ENCODE peak calls at places on chromosome 16, in six cellular contexts. One of them, this sample, is unnamed.

GRCh38 chr16:69581297-69581696 is 15.5 kb downstream of the NFAT5 start:
- DNase-seq in IMR-90: no peak
- DNase-seq in neuronal stem cell: no peak
- DNase-seq in H9: no peak
- DNase-seq in mesendoderm: no peak
- DNase-seq in H1: no peak
- DNase-seq in this sample: no peak

GRCh38 chr16:48596326-48596725 is 13.7 kb downstream of the N4BP1 start:
- DNase-seq in IMR-90: no peak
- DNase-seq in neuronal stem cell: no peak
- DNase-seq in H9: no peak
- DNase-seq in mesendoderm: no peak
- DNase-seq in H1: no peak
- DNase-seq in this sample: no peak

GRCh38 chr16:24635900-24636610 is 93.4 kb upstream of the TNRC6A start:
- DNase-seq in IMR-90: peak
- DNase-seq in neuronal stem cell: no peak
- DNase-seq in H9: no peak
- DNase-seq in mesendoderm: no peak
- DNase-seq in H1: no peak
- DNase-seq in this sample: peak

GRCh38 chr16:85372627-85373372 is 240.3 kb upstream of the GSE1 start:
- DNase-seq in IMR-90: peak
- DNase-seq in neuronal stem cell: no peak
- DNase-seq in H9: no peak
- DNase-seq in mesendoderm: peak
- DNase-seq in H1: no peak
- DNase-seq in this sample: peak

GRCh38 chr16:49995720-49996119 is 29.3 kb upstream of the CNEP1R1 start:
- DNase-seq in IMR-90: no peak
- DNase-seq in neuronal stem cell: no peak
- DNase-seq in H9: no peak
- DNase-seq in mesendoderm: no peak
- DNase-seq in H1: no peak
- DNase-seq in this sample: no peak

GRCh38 chr16:86314402-86315025 is 195.8 kb upstream of the FOXF1 start:
- DNase-seq in IMR-90: no peak
- DNase-seq in neuronal stem cell: no peak
- DNase-seq in H9: no peak
- DNase-seq in mesendoderm: no peak
- DNase-seq in H1: no peak
- DNase-seq in this sample: peak

GRCh38 chr16:80387308-80387921 is 153.4 kb upstream of the DYNLRB2 start:
- DNase-seq in IMR-90: no peak
- DNase-seq in neuronal stem cell: no peak
- DNase-seq in H9: no peak
- DNase-seq in mesendoderm: no peak
- DNase-seq in H1: no peak
- DNase-seq in this sample: no peak

GRCh38 chr16:637081-638018 is 1.2 kb upstream of the METTL26 start:
- DNase-seq in IMR-90: peak
- DNase-seq in neuronal stem cell: no peak
- DNase-seq in H9: peak
- DNase-seq in mesendoderm: peak
- DNase-seq in H1: no peak
- DNase-seq in this sample: peak

GRCh38 chr16:68668266-68668665 is 23.2 kb downstream of the CDH3 start:
- DNase-seq in IMR-90: peak
- DNase-seq in neuronal stem cell: no peak
- DNase-seq in H9: no peak
- DNase-seq in mesendoderm: no peak
- DNase-seq in H1: no peak
- DNase-seq in this sample: no peak

GRCh38 chr16:24748242-24748641 is 18.8 kb downstream of the TNRC6A start:
- DNase-seq in IMR-90: peak
- DNase-seq in neuronal stem cell: no peak
- DNase-seq in H9: no peak
- DNase-seq in mesendoderm: no peak
- DNase-seq in H1: no peak
- DNase-seq in this sample: peak

GRCh38 chr16:56974549-56975300 is 13.0 kb downstream of the CETP start:
- DNase-seq in IMR-90: no peak
- DNase-seq in neuronal stem cell: no peak
- DNase-seq in H9: no peak
- DNase-seq in mesendoderm: no peak
- DNase-seq in H1: no peak
- DNase-seq in this sample: no peak

GRCh38 chr16:2775765-2776499 is 1.1 kb downstream of the ELOB start:
- DNase-seq in IMR-90: no peak
- DNase-seq in neuronal stem cell: no peak
- DNase-seq in H9: no peak
- DNase-seq in mesendoderm: no peak
- DNase-seq in H1: no peak
- DNase-seq in this sample: no peak

GRCh38 chr16:12612598-12613101 is 191.0 kb downstream of the CPPED1 start:
- DNase-seq in IMR-90: no peak
- DNase-seq in neuronal stem cell: no peak
- DNase-seq in H9: no peak
- DNase-seq in mesendoderm: peak
- DNase-seq in H1: no peak
- DNase-seq in this sample: no peak

GRCh38 chr16:14505846-14506245 is 124.2 kb downstream of the PARN start:
- DNase-seq in IMR-90: peak
- DNase-seq in neuronal stem cell: no peak
- DNase-seq in H9: no peak
- DNase-seq in mesendoderm: no peak
- DNase-seq in H1: no peak
- DNase-seq in this sample: peak

GRCh38 chr16:31455601-31456314 is 3.5 kb upstream of the ARMC5 start:
- DNase-seq in IMR-90: no peak
- DNase-seq in neuronal stem cell: no peak
- DNase-seq in H9: peak
- DNase-seq in mesendoderm: peak
- DNase-seq in H1: no peak
- DNase-seq in this sample: no peak

GRCh38 chr16:6207124-6207523 is 1109.5 kb upstream of the EEF2KMT start:
- DNase-seq in IMR-90: no peak
- DNase-seq in neuronal stem cell: no peak
- DNase-seq in H9: no peak
- DNase-seq in mesendoderm: peak
- DNase-seq in H1: no peak
- DNase-seq in this sample: no peak
- H3K4ac ChIP-seq in IMR-90: no peak
- H3K4ac ChIP-seq in neuronal stem cell: no peak
- H3K4ac ChIP-seq in H9: no peak
- H3K4ac ChIP-seq in mesendoderm: no peak
- H3K4ac ChIP-seq in H1: no peak
- H3K4ac ChIP-seq in this sample: no peak

GRCh38 chr16:53534206-53534605 is 31.2 kb upstream of the AKTIP start:
- DNase-seq in IMR-90: no peak
- DNase-seq in neuronal stem cell: no peak
- DNase-seq in H9: no peak
- DNase-seq in mesendoderm: peak
- DNase-seq in H1: no peak
- DNase-seq in this sample: no peak

GRCh38 chr16:53529529-53529928 is 26.5 kb upstream of the AKTIP start:
- DNase-seq in IMR-90: no peak
- DNase-seq in neuronal stem cell: no peak
- DNase-seq in H9: no peak
- DNase-seq in mesendoderm: no peak
- DNase-seq in H1: no peak
- DNase-seq in this sample: no peak

GRCh38 chr16:53528797-53529196 is 25.8 kb upstream of the AKTIP start:
- DNase-seq in IMR-90: no peak
- DNase-seq in neuronal stem cell: no peak
- DNase-seq in H9: no peak
- DNase-seq in mesendoderm: no peak
- DNase-seq in H1: no peak
- DNase-seq in this sample: no peak

GRCh38 chr16:53530741-53531140 is 27.7 kb upstream of the AKTIP start:
- DNase-seq in IMR-90: no peak
- DNase-seq in neuronal stem cell: no peak
- DNase-seq in H9: no peak
- DNase-seq in mesendoderm: no peak
- DNase-seq in H1: no peak
- DNase-seq in this sample: no peak

DNA sequence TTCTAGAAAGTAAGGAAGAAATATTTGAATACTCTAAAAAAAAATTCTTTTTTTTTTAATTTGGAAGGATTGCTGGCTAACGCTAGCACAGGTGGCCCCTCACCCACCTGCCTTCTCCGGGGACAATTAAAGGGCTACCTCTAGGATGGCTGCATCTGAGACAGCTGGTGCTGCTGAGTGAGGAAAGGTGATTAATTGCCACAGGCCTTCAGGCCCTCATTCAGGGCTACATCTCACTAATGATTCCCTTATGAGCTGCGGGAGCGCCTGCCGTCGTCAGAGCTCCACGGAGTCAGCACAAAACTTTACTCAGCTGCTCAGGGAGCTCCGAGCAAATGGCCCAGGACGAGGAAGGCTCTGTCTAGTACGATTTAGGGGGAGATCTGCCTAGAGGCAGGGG is 27.0 kb upstream of the AKTIP start:
- DNase-seq in IMR-90: no peak
- DNase-seq in neuronal stem cell: no peak
- DNase-seq in H9: no peak
- DNase-seq in mesendoderm: no peak
- DNase-seq in H1: no peak
- DNase-seq in this sample: no peak
- H2BK15ac ChIP-seq in IMR-90: no peak
- H2BK15ac ChIP-seq in neuronal stem cell: no peak
- H2BK15ac ChIP-seq in H9: no peak
- H2BK15ac ChIP-seq in mesendoderm: no peak
- H2BK15ac ChIP-seq in H1: no peak
- H2BK15ac ChIP-seq in this sample: no peak

DNA sequence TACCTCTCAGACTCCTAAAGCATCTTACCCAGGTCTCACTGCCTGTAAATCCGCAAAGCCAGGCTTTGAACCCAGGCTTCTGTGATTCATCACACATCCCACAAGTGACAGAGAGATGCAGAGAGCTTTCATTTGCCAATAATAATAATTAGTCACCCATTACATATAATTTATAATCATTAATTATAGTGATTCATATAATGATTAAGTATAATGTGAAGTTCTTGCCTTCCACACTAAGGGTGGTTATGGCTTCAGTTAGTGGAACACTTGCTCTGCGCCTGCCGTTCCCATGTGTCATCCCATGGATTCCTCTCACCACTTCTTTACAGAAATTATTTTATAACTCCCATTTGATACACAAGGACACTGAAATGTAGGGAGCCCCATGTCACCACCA is 39.8 kb upstream of the XYLT1 start:
- DNase-seq in IMR-90: peak
- DNase-seq in neuronal stem cell: no peak
- DNase-seq in H9: no peak
- DNase-seq in mesendoderm: no peak
- DNase-seq in H1: no peak
- DNase-seq in this sample: no peak
- H2BK5ac ChIP-seq in IMR-90: no peak
- H2BK5ac ChIP-seq in neuronal stem cell: no peak
- H2BK5ac ChIP-seq in H9: no peak
- H2BK5ac ChIP-seq in mesendoderm: no peak
- H2BK5ac ChIP-seq in H1: no peak
- H2BK5ac ChIP-seq in this sample: no peak

DNA sequence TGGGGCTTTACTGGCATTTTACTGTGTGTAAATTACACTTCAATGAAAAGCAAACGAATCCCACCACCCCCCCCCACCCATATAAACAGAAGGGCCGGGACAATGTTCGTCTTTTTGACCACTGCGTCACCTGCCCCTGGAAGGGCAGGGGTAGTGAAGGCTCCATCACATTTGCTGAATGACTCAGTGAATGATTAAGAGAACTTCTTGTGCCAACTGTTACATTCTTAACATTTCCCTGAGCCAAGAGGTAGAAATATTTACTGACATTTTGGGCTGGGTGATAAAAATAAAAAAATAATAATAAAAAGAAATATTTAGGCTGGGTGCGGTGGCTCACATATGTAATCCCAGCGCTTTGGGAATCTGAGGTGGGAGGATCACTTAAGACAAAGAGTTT is 24.1 kb downstream of the C16orf96 start:
- DNase-seq in IMR-90: no peak
- DNase-seq in neuronal stem cell: no peak
- DNase-seq in H9: no peak
- DNase-seq in mesendoderm: no peak
- DNase-seq in H1: no peak
- DNase-seq in this sample: no peak
- H3K4ac ChIP-seq in IMR-90: no peak
- H3K4ac ChIP-seq in neuronal stem cell: no peak
- H3K4ac ChIP-seq in H9: no peak
- H3K4ac ChIP-seq in mesendoderm: no peak
- H3K4ac ChIP-seq in H1: no peak
- H3K4ac ChIP-seq in this sample: no peak

This sample was measured in mesenchymal stem cell.